ENCODE peak calls at places on chromosomes 11 and 22, in four cellular contexts. One of them, this sample, is unnamed.

GRCh38 chr11:72921028-72921716 is 107.0 kb downstream of the ATG16L2 start:
- DNase-seq in OCI-M1: no peak
- DNase-seq in CD8-positive, alpha-beta memory T cell: no peak
- DNase-seq in heart right ventricle: no peak
- DNase-seq in this sample: no peak

GRCh38 chr11:105670811-105671210 is 60.9 kb downstream of the GRIA4 start:
- DNase-seq in OCI-M1: no peak
- DNase-seq in CD8-positive, alpha-beta memory T cell: no peak
- DNase-seq in heart right ventricle: no peak
- DNase-seq in this sample: no peak

GRCh38 chr11:104619751-104620150 is 278.5 kb downstream of the CASP12 start:
- DNase-seq in OCI-M1: no peak
- DNase-seq in CD8-positive, alpha-beta memory T cell: no peak
- DNase-seq in heart right ventricle: no peak
- DNase-seq in this sample: no peak

GRCh38 chr11:68342459-68343158 is 30.2 kb downstream of the LRP5 start:
- DNase-seq in OCI-M1: no peak
- DNase-seq in CD8-positive, alpha-beta memory T cell: no peak
- DNase-seq in heart right ventricle: no peak
- DNase-seq in this sample: no peak

GRCh38 chr11:33453225-33453624 is 196.0 kb downstream of the HIPK3 start:
- DNase-seq in OCI-M1: no peak
- DNase-seq in CD8-positive, alpha-beta memory T cell: no peak
- DNase-seq in heart right ventricle: no peak
- DNase-seq in this sample: no peak

GRCh38 chr11:73317803-73318202 is 9.7 kb downstream of the ARHGEF17 start:
- DNase-seq in OCI-M1: no peak
- DNase-seq in CD8-positive, alpha-beta memory T cell: no peak
- DNase-seq in heart right ventricle: no peak
- DNase-seq in this sample: no peak

GRCh38 chr11:118105657-118106305 is 19.0 kb upstream of the SMIM35 start:
- DNase-seq in OCI-M1: no peak
- DNase-seq in CD8-positive, alpha-beta memory T cell: no peak
- DNase-seq in heart right ventricle: no peak
- DNase-seq in this sample: no peak

GRCh38 chr22:45127866-45128265 is 35.9 kb upstream of the NUP50 start:
- DNase-seq in OCI-M1: no peak
- DNase-seq in CD8-positive, alpha-beta memory T cell: no peak
- DNase-seq in heart right ventricle: no peak
- DNase-seq in this sample: no peak

GRCh38 chr22:48697694-48698276 is 1129.9 kb downstream of the BRD1 start:
- DNase-seq in OCI-M1: no peak
- DNase-seq in CD8-positive, alpha-beta memory T cell: no peak
- DNase-seq in heart right ventricle: no peak
- DNase-seq in this sample: no peak

GRCh38 chr22:46661221-46661851 is 41.1 kb downstream of the GRAMD4 start:
- DNase-seq in OCI-M1: no peak
- DNase-seq in CD8-positive, alpha-beta memory T cell: no peak
- DNase-seq in heart right ventricle: no peak
- DNase-seq in this sample: no peak

GRCh38 chr11:120205596-120206161 is 5.2 kb upstream of the OAF start:
- DNase-seq in OCI-M1: peak
- DNase-seq in CD8-positive, alpha-beta memory T cell: no peak
- DNase-seq in heart right ventricle: no peak
- DNase-seq in this sample: no peak

GRCh38 chr11:86244063-86244521 is 461 bp upstream of the EED start:
- DNase-seq in OCI-M1: peak
- DNase-seq in CD8-positive, alpha-beta memory T cell: no peak
- DNase-seq in heart right ventricle: peak
- DNase-seq in this sample: peak

GRCh38 chr22:42132457-42132856 is 1.8 kb upstream of the CYP2D6 start:
- DNase-seq in OCI-M1: no peak
- DNase-seq in CD8-positive, alpha-beta memory T cell: no peak
- DNase-seq in heart right ventricle: no peak
- DNase-seq in this sample: no peak

GRCh38 chr11:497565-498296 is 9.3 kb downstream of the RNH1 start:
- DNase-seq in OCI-M1: no peak
- DNase-seq in CD8-positive, alpha-beta memory T cell: no peak
- DNase-seq in heart right ventricle: peak
- DNase-seq in this sample: no peak